ENCODE peak calls at places on chromosomes 12 and 14, in nine cellular contexts. H is posterior vena cava; J is mammary epithelial cell; I is coronary artery; E is H9; F is DND-41; D is stimulated activated naive CD4-positive, alpha-beta T cell; M is activated T-cell treated with anti-CD3 and anti-CD28 coated beads for 1 hour; T is effector CD4-positive, alpha-beta T cell. Z is an unnamed sample.

GRCh38 chr14:101791919-101792572 is 30.5 kb downstream of the PPP2R5C start:
- DNase-seq in D (peak), E (no peak), I (no peak), H (no peak), J (peak), M (no peak), T (no peak), F (peak), Z (no peak)

GRCh38 chr12:11182529-11182928 is 4.2 kb downstream of the TAS2R42 start:
- DNase-seq in D (no peak), T (no peak), I (no peak), M (no peak), E (no peak), J (no peak), F (no peak), H (no peak), Z (no peak)

GRCh38 chr14:36662258-36662542 is 540 bp downstream of the PAX9 start:
- DNase-seq in M (no peak), I (no peak), H (no peak), T (no peak), D (no peak), E (no peak), F (no peak), J (no peak), Z (no peak)

GRCh38 chr12:104669057-104669770 is 212.5 kb downstream of the CHST11 start:
- DNase-seq in J (peak), M (no peak), E (no peak), I (peak), H (no peak), F (peak), D (no peak), T (no peak), Z (peak)

GRCh38 chr14:74237441-74237840 is 1.8 kb upstream of the VSX2 start:
- DNase-seq in J (no peak), H (no peak), D (no peak), M (no peak), F (no peak), T (no peak), I (no peak), E (no peak), Z (no peak)

GRCh38 chr14:54789166-54789565 is 113.5 kb downstream of the GCH1 start:
- DNase-seq in F (no peak), J (no peak), E (no peak), D (no peak), H (no peak), T (no peak), M (no peak), I (peak), Z (no peak)

GRCh38 chr12:132700212-132700913 is 10.3 kb upstream of the PGAM5 start:
- DNase-seq in E (no peak), H (no peak), T (no peak), M (no peak), F (no peak), I (no peak), J (no peak), D (no peak), Z (no peak)

GRCh38 chr14:93120952-93121834 is 5.5 kb upstream of the ITPK1 start:
- DNase-seq in H (no peak), J (no peak), D (no peak), T (no peak), E (no peak), M (no peak), I (no peak), F (no peak), Z (no peak)

GRCh38 chr12:126704609-126705008 is 1562.4 kb upstream of the TMEM132C start:
- DNase-seq in T (no peak), J (no peak), I (no peak), M (no peak), F (no peak), H (no peak), D (no peak), E (no peak), Z (no peak)

GRCh38 chr12:38983117-38983571 is 77.8 kb upstream of the CPNE8 start:
- DNase-seq in I (no peak), H (no peak), D (no peak), F (no peak), E (no peak), J (peak), T (no peak), M (no peak), Z (no peak)

GRCh38 chr12:104825408-104825807 is 132.7 kb downstream of the SLC41A2 start:
- DNase-seq in F (no peak), D (no peak), H (no peak), I (no peak), M (no peak), E (peak), T (no peak), J (peak), Z (no peak)

GRCh38 chr14:36981832-36982528 is 190.4 kb downstream of the SLC25A21 start:
- DNase-seq in I (no peak), D (no peak), H (no peak), T (no peak), M (no peak), F (no peak), E (no peak), J (peak), Z (no peak)

GRCh38 chr12:3447318-3447717 is 43.7 kb upstream of the PRMT8 start:
- DNase-seq in H (no peak), I (no peak), D (no peak), J (no peak), T (no peak), M (no peak), E (no peak), F (no peak), Z (no peak)

GRCh38 chr12:112755507-112755906 is 36.0 kb upstream of the RPH3A start:
- DNase-seq in E (no peak), F (no peak), J (no peak), H (no peak), M (no peak), T (no peak), D (no peak), I (no peak), Z (no peak)

GRCh38 chr12:129570796-129571400 is 332.9 kb downstream of the TMEM132D start:
- DNase-seq in D (no peak), M (no peak), I (no peak), F (no peak), J (no peak), T (no peak), E (no peak), H (no peak), Z (no peak)

GRCh38 chr12:4036872-4037271 is 163.7 kb upstream of the PARP11 start:
- DNase-seq in I (no peak), J (no peak), M (no peak), D (no peak), T (no peak), E (no peak), F (no peak), H (no peak), Z (no peak)

GRCh38 chr12:97464241-97465011 is 1.8 kb downstream of the RMST start:
- DNase-seq in F (no peak), J (no peak), D (no peak), I (no peak), E (peak), H (no peak), T (no peak), M (no peak), Z (no peak)

GRCh38 chr12:49146406-49146805 is 15.2 kb upstream of the TUBA1B start:
- DNase-seq in H (no peak), F (no peak), M (no peak), D (no peak), E (no peak), I (no peak), T (no peak), J (no peak), Z (no peak)

Z was measured in sigmoid colon.